ENCODE peak calls at places on chromosomes 4 and X, in six cellular contexts. One of them, this sample, is unnamed. For H3K4me1 and H3K36me3, the result is how much of the 10 kb centered on the place peaks cover.

GRCh38 chr4:24274401-24275035 is 309.8 kb downstream of the DHX15 start:
- DNase-seq in mammary epithelial cell: no peak
- DNase-seq in testis: no peak
- DNase-seq in aorta: no peak
- DNase-seq in heart left ventricle: no peak
- DNase-seq in cardiac muscle cell: peak
- DNase-seq in this sample: no peak

GRCh38 chrX:17377047-17377692 is 2.2 kb downstream of the NHS start:
- DNase-seq in mammary epithelial cell: peak
- DNase-seq in testis: peak
- DNase-seq in aorta: peak
- DNase-seq in heart left ventricle: peak
- DNase-seq in cardiac muscle cell: peak
- DNase-seq in this sample: peak

GRCh38 chrX:20913760-20914159 is 460.5 kb upstream of the CNKSR2 start:
- DNase-seq in mammary epithelial cell: no peak
- DNase-seq in testis: peak
- DNase-seq in aorta: no peak
- DNase-seq in heart left ventricle: no peak
- DNase-seq in cardiac muscle cell: no peak
- DNase-seq in this sample: no peak

GRCh38 chr4:4856071-4857000 is 3.1 kb upstream of the MSX1 start:
- DNase-seq in mammary epithelial cell: no peak
- DNase-seq in testis: no peak
- DNase-seq in aorta: no peak
- DNase-seq in heart left ventricle: peak
- DNase-seq in cardiac muscle cell: no peak
- DNase-seq in this sample: peak

GRCh38 chr4:78629991-78630541 is 78.5 kb downstream of the ANXA3 start:
- DNase-seq in mammary epithelial cell: no peak
- DNase-seq in testis: peak
- DNase-seq in aorta: no peak
- DNase-seq in heart left ventricle: peak
- DNase-seq in cardiac muscle cell: no peak
- DNase-seq in this sample: peak

GRCh38 chr4:148776944-148777343 is 334.7 kb upstream of the NR3C2 start:
- DNase-seq in mammary epithelial cell: no peak
- DNase-seq in testis: no peak
- DNase-seq in aorta: no peak
- DNase-seq in heart left ventricle: no peak
- DNase-seq in cardiac muscle cell: no peak
- DNase-seq in this sample: no peak

GRCh38 chr4:112167790-112168189 is 22.5 kb downstream of the FAM241A start:
- DNase-seq in mammary epithelial cell: peak
- DNase-seq in testis: no peak
- DNase-seq in aorta: no peak
- DNase-seq in heart left ventricle: no peak
- DNase-seq in cardiac muscle cell: no peak
- DNase-seq in this sample: no peak

GRCh38 chr4:2886622-2887021 is 43.0 kb downstream of the ADD1 start:
- DNase-seq in mammary epithelial cell: no peak
- DNase-seq in testis: no peak
- DNase-seq in aorta: no peak
- DNase-seq in heart left ventricle: no peak
- DNase-seq in cardiac muscle cell: no peak
- DNase-seq in this sample: peak

GRCh38 chrX:2766921-2767320 is 15.1 kb downstream of the XG start:
- DNase-seq in mammary epithelial cell: no peak
- DNase-seq in testis: no peak
- DNase-seq in aorta: no peak
- DNase-seq in heart left ventricle: no peak
- DNase-seq in cardiac muscle cell: peak
- DNase-seq in this sample: no peak

GRCh38 chrX:41672643-41673042 is 16.1 kb upstream of the GPR34 start:
- DNase-seq in mammary epithelial cell: no peak
- DNase-seq in testis: no peak
- DNase-seq in aorta: no peak
- DNase-seq in heart left ventricle: no peak
- DNase-seq in cardiac muscle cell: no peak
- DNase-seq in this sample: no peak

GRCh38 chrX:56757327-56757726 is 28.3 kb downstream of the NBDY start:
- DNase-seq in mammary epithelial cell: no peak
- DNase-seq in testis: no peak
- DNase-seq in aorta: no peak
- DNase-seq in heart left ventricle: no peak
- DNase-seq in cardiac muscle cell: no peak
- DNase-seq in this sample: no peak

GRCh38 chr4:36325499-36325898 is 44.1 kb downstream of the DTHD1 start:
- DNase-seq in mammary epithelial cell: no peak
- DNase-seq in testis: no peak
- DNase-seq in aorta: no peak
- DNase-seq in heart left ventricle: no peak
- DNase-seq in cardiac muscle cell: no peak
- DNase-seq in this sample: no peak

GRCh38 chr4:92059615-92060014 is 244.2 kb upstream of the GRID2 start:
- DNase-seq in mammary epithelial cell: no peak
- DNase-seq in testis: no peak
- DNase-seq in aorta: no peak
- DNase-seq in heart left ventricle: no peak
- DNase-seq in cardiac muscle cell: no peak
- DNase-seq in this sample: no peak

GRCh38 chrX:107701493-107702121 is 73.3 kb downstream of the PRPS1 start:
- DNase-seq in mammary epithelial cell: no peak
- DNase-seq in testis: no peak
- DNase-seq in aorta: no peak
- DNase-seq in heart left ventricle: no peak
- DNase-seq in cardiac muscle cell: no peak
- DNase-seq in this sample: no peak

GRCh38 chr4:147755567-147756295 is 23.8 kb downstream of the ARHGAP10 start:
- DNase-seq in mammary epithelial cell: peak
- DNase-seq in testis: no peak
- DNase-seq in aorta: no peak
- DNase-seq in heart left ventricle: no peak
- DNase-seq in cardiac muscle cell: peak
- DNase-seq in this sample: no peak

GRCh38 chr4:147768113-147768512 is 36.2 kb downstream of the ARHGAP10 start:
- DNase-seq in mammary epithelial cell: peak
- DNase-seq in testis: no peak
- DNase-seq in aorta: no peak
- DNase-seq in heart left ventricle: no peak
- DNase-seq in cardiac muscle cell: peak
- DNase-seq in this sample: no peak

GRCh38 chr4:106530034-106530361 is 161.4 kb upstream of the GIMD1 start:
- DNase-seq in mammary epithelial cell: no peak
- DNase-seq in testis: no peak
- DNase-seq in aorta: no peak
- DNase-seq in heart left ventricle: no peak
- DNase-seq in cardiac muscle cell: no peak
- DNase-seq in this sample: no peak

GRCh38 chrX:13742397-13743176 is 8.0 kb downstream of the OFD1 start:
- DNase-seq in mammary epithelial cell: no peak
- DNase-seq in testis: no peak
- DNase-seq in aorta: no peak
- DNase-seq in heart left ventricle: no peak
- DNase-seq in cardiac muscle cell: peak
- DNase-seq in this sample: no peak

GRCh38 chr4:176584031-176584430 is 208.7 kb downstream of the VEGFC start:
- DNase-seq in mammary epithelial cell: no peak
- DNase-seq in testis: no peak
- DNase-seq in aorta: no peak
- DNase-seq in heart left ventricle: no peak
- DNase-seq in cardiac muscle cell: no peak
- DNase-seq in this sample: no peak

GRCh38 chr4:99159699-99160098 is 15.6 kb upstream of the ADH4 start:
- DNase-seq in mammary epithelial cell: no peak
- DNase-seq in testis: no peak
- DNase-seq in aorta: no peak
- DNase-seq in heart left ventricle: no peak
- DNase-seq in cardiac muscle cell: no peak
- DNase-seq in this sample: no peak

GRCh38 chrX:22276781-22277180 is 4.1 kb downstream of the CBLL2 start:
- DNase-seq in mammary epithelial cell: peak
- DNase-seq in testis: no peak
- DNase-seq in aorta: no peak
- DNase-seq in heart left ventricle: no peak
- DNase-seq in cardiac muscle cell: no peak
- DNase-seq in this sample: no peak

GRCh38 chr4:79528241-79528706 is 120.2 kb upstream of the GK2 start:
- DNase-seq in mammary epithelial cell: peak
- DNase-seq in testis: no peak
- DNase-seq in aorta: no peak
- DNase-seq in heart left ventricle: no peak
- DNase-seq in cardiac muscle cell: no peak
- DNase-seq in this sample: no peak

GRCh38 chr4:65918872-65919271 is 248.6 kb upstream of the EPHA5 start:
- DNase-seq in mammary epithelial cell: no peak
- DNase-seq in testis: no peak
- DNase-seq in aorta: no peak
- DNase-seq in heart left ventricle: no peak
- DNase-seq in cardiac muscle cell: no peak
- DNase-seq in this sample: no peak

GRCh38 chr4:10203851-10204250 is 87.3 kb upstream of the WDR1 start:
- DNase-seq in mammary epithelial cell: no peak
- DNase-seq in testis: no peak
- DNase-seq in aorta: peak
- DNase-seq in heart left ventricle: no peak
- DNase-seq in cardiac muscle cell: no peak
- DNase-seq in this sample: no peak

GRCh38 chr4:88230953-88231835 is 53.2 kb downstream of the PPM1K start:
- DNase-seq in mammary epithelial cell: no peak
- DNase-seq in testis: peak
- DNase-seq in aorta: no peak
- DNase-seq in heart left ventricle: no peak
- DNase-seq in cardiac muscle cell: peak
- DNase-seq in this sample: no peak

GRCh38 chrX:67781132-67781531 is 237.3 kb downstream of the AR start:
- DNase-seq in mammary epithelial cell: no peak
- DNase-seq in testis: no peak
- DNase-seq in aorta: no peak
- DNase-seq in heart left ventricle: peak
- DNase-seq in cardiac muscle cell: no peak
- DNase-seq in this sample: no peak

GRCh38 chr4:88599298-88599697 is 7.0 kb downstream of the HERC3 start:
- DNase-seq in mammary epithelial cell: peak
- DNase-seq in testis: no peak
- DNase-seq in aorta: no peak
- DNase-seq in heart left ventricle: no peak
- DNase-seq in cardiac muscle cell: peak
- DNase-seq in this sample: no peak

GRCh38 chr4:52577285-52577968 is 81.7 kb downstream of the USP46 start:
- DNase-seq in mammary epithelial cell: peak
- DNase-seq in testis: no peak
- DNase-seq in aorta: no peak
- DNase-seq in heart left ventricle: no peak
- DNase-seq in cardiac muscle cell: peak
- DNase-seq in this sample: no peak
- H3K4me1 ChIP-seq in mammary epithelial cell: under half
- H3K4me1 ChIP-seq in testis: under half
- H3K4me1 ChIP-seq in aorta: under half
- H3K4me1 ChIP-seq in heart left ventricle: under half
- H3K4me1 ChIP-seq in cardiac muscle cell: under half
- H3K4me1 ChIP-seq in this sample: under half

GRCh38 chr4:53309321-53310020 is 56.4 kb downstream of the SCFD2 start:
- DNase-seq in mammary epithelial cell: no peak
- DNase-seq in testis: no peak
- DNase-seq in aorta: no peak
- DNase-seq in heart left ventricle: no peak
- DNase-seq in cardiac muscle cell: peak
- DNase-seq in this sample: no peak
- H3K36me3 ChIP-seq in mammary epithelial cell: under half
- H3K36me3 ChIP-seq in testis: under half
- H3K36me3 ChIP-seq in aorta: under half
- H3K36me3 ChIP-seq in heart left ventricle: under half
- H3K36me3 ChIP-seq in cardiac muscle cell: under half
- H3K36me3 ChIP-seq in this sample: under half

GRCh38 chr4:89894654-89895652 is at the start of gene MMRN1:
- DNase-seq in mammary epithelial cell: no peak
- DNase-seq in testis: no peak
- DNase-seq in aorta: no peak
- DNase-seq in heart left ventricle: no peak
- DNase-seq in cardiac muscle cell: peak
- DNase-seq in this sample: no peak
- H3K4me3 ChIP-seq in mammary epithelial cell: no peak
- H3K4me3 ChIP-seq in testis: no peak
- H3K4me3 ChIP-seq in aorta: no peak
- H3K4me3 ChIP-seq in heart left ventricle: peak
- H3K4me3 ChIP-seq in cardiac muscle cell: no peak
- H3K4me3 ChIP-seq in this sample: no peak

GRCh38 chr4:76691767-76692689 is 205.9 kb downstream of the SOWAHB start:
- DNase-seq in mammary epithelial cell: peak
- DNase-seq in testis: no peak
- DNase-seq in aorta: no peak
- DNase-seq in heart left ventricle: no peak
- DNase-seq in cardiac muscle cell: no peak
- DNase-seq in this sample: no peak

GRCh38 chr4:76688737-76689078 is 209.2 kb downstream of the SOWAHB start:
- DNase-seq in mammary epithelial cell: no peak
- DNase-seq in testis: no peak
- DNase-seq in aorta: no peak
- DNase-seq in heart left ventricle: no peak
- DNase-seq in cardiac muscle cell: no peak
- DNase-seq in this sample: no peak

GRCh38 chr4:76690906-76691275 is 207.1 kb downstream of the SOWAHB start:
- DNase-seq in mammary epithelial cell: no peak
- DNase-seq in testis: no peak
- DNase-seq in aorta: no peak
- DNase-seq in heart left ventricle: no peak
- DNase-seq in cardiac muscle cell: no peak
- DNase-seq in this sample: no peak

GRCh38 chr4:76689079-76689817 is 208.7 kb downstream of the SOWAHB start:
- DNase-seq in mammary epithelial cell: peak
- DNase-seq in testis: peak
- DNase-seq in aorta: peak
- DNase-seq in heart left ventricle: peak
- DNase-seq in cardiac muscle cell: peak
- DNase-seq in this sample: peak

DNA sequence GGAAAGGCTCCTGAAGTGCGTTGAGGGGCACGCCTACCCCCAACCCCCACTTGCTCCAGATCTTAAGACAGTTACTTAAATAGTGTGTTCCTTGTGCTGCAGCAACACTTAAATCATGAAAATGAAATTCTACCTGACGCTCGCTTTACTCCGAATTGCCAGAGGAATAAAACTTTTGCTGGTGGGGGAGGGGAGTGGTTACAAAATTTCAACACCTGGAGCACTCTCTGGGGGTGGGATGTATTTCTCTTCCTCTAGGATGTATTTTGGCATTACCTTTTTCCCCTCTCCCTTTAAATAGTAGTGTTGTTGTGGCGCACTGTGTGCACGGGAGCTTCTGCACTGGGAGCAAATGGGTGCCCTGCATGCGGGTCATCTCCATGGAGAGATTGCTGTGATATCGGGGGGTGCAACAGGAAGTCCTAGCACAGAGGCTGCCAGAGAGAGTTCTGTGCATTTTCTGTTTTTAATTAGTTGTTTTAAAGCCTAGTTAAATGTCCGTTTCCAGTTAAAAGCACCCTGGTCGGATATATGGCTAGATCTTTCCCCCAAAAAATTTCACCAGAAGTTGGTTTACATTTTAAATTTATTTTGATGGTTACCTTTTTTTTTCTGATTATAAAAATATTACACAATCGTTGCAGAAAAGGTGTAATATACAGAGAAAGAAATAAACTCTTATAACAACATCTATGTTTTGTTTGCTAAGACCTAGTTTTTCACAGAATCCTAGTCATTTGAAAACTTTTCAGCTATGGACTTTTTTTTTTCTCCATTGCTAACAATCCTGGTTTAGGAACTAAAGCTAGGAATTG is 207.6 kb downstream of the SOWAHB start:
- DNase-seq in mammary epithelial cell: peak
- DNase-seq in testis: no peak
- DNase-seq in aorta: no peak
- DNase-seq in heart left ventricle: no peak
- DNase-seq in cardiac muscle cell: no peak
- DNase-seq in this sample: peak
- H3K4me1 ChIP-seq in mammary epithelial cell: under half
- H3K4me1 ChIP-seq in testis: under half
- H3K4me1 ChIP-seq in aorta: under half
- H3K4me1 ChIP-seq in heart left ventricle: under half
- H3K4me1 ChIP-seq in cardiac muscle cell: under half
- H3K4me1 ChIP-seq in this sample: under half

This sample was measured in BE2C.